ENCODE peak calls at places on chromosomes 3 and 15, in five cellular contexts. Y, L, P, V and I are unnamed samples.

GRCh38 chr15:38894260-38894948 is 329.8 kb upstream of the RASGRP1 start:
- DNase-seq in Y (peak), L (no peak), P (peak), V (peak), I (peak)

GRCh38 chr3:30539772-30540171 is 66.6 kb upstream of the TGFBR2 start:
- DNase-seq in Y (no peak), L (no peak), P (peak), V (no peak), I (no peak)

GRCh38 chr3:11385908-11386307 is 113.7 kb downstream of the ATG7 start:
- DNase-seq in Y (peak), L (no peak), P (peak), V (peak), I (peak)

GRCh38 chr3:195071916-195072820 is 198.8 kb downstream of the XXYLT1 start:
- DNase-seq in Y (no peak), L (no peak), P (no peak), V (no peak), I (no peak)

GRCh38 chr15:101615986-101616848 is 36.0 kb downstream of the TM2D3 start:
- DNase-seq in Y (peak), L (no peak), P (peak), V (peak), I (peak)

GRCh38 chr3:21672303-21672702 is 78.7 kb downstream of the ZNF385D start:
- DNase-seq in Y (peak), L (no peak), P (peak), V (no peak), I (peak)

GRCh38 chr15:63502843-63503738 is 1.3 kb upstream of the USP3 start:
- DNase-seq in Y (peak), L (peak), P (peak), V (peak), I (peak)

GRCh38 chr15:70198441-70199123 is 100.9 kb upstream of the TLE3 start:
- DNase-seq in Y (no peak), L (no peak), P (peak), V (no peak), I (no peak)

GRCh38 chr3:164673738-164674137 is 404.6 kb downstream of the SI start:
- DNase-seq in Y (no peak), L (no peak), P (no peak), V (no peak), I (no peak)

GRCh38 chr15:52283281-52283680 is 12.3 kb downstream of the MYO5C start:
- DNase-seq in Y (no peak), L (no peak), P (no peak), V (no peak), I (no peak)

GRCh38 chr3:71163216-71163918 is 420.2 kb downstream of the FOXP1 start:
- DNase-seq in Y (peak), L (no peak), P (peak), V (no peak), I (no peak)

GRCh38 chr15:70047386-70048195 is 50.1 kb downstream of the TLE3 start:
- DNase-seq in Y (no peak), L (no peak), P (peak), V (no peak), I (no peak)

GRCh38 chr3:112333386-112334334 is 704 bp downstream of the CD200 start:
- DNase-seq in Y (no peak), L (no peak), P (peak), V (no peak), I (no peak)

GRCh38 chr3:111151438-111151837 is 79.8 kb downstream of the NECTIN3 start:
- DNase-seq in Y (peak), L (no peak), P (peak), V (peak), I (no peak)

GRCh38 chr3:44342191-44342790 is 3.7 kb downstream of the TCAIM start:
- DNase-seq in Y (no peak), L (no peak), P (peak), V (no peak), I (no peak)

GRCh38 chr3:4976109-4976508 is 3.1 kb upstream of the BHLHE40 start:
- DNase-seq in Y (peak), L (peak), P (peak), V (peak), I (peak)

GRCh38 chr3:15099364-15100098 is 583 bp upstream of the RBSN start:
- DNase-seq in Y (no peak), L (no peak), P (no peak), V (no peak), I (no peak)

GRCh38 chr3:49173116-49173791 is 1.9 kb downstream of the KLHDC8B start:
- DNase-seq in Y (no peak), L (no peak), P (peak), V (no peak), I (peak)

GRCh38 chr3:30951806-30952205 is 57.3 kb upstream of the GADL1 start:
- DNase-seq in Y (no peak), L (no peak), P (peak), V (no peak), I (no peak)

GRCh38 chr3:70737656-70738309 is 425.3 kb upstream of the MDFIC2 start:
- DNase-seq in Y (no peak), L (no peak), P (no peak), V (peak), I (no peak)

GRCh38 chr3:13073976-13074375 is 747 bp upstream of the IQSEC1 start:
- DNase-seq in Y (no peak), L (no peak), P (no peak), V (no peak), I (no peak)

GRCh38 chr3:8301977-8302589 is 199.5 kb upstream of the LMCD1 start:
- DNase-seq in Y (no peak), L (peak), P (peak), V (peak), I (peak)

GRCh38 chr3:60277376-60277800 is 973.9 kb downstream of the FHIT start:
- DNase-seq in Y (no peak), L (no peak), P (no peak), V (no peak), I (no peak)

GRCh38 chr3:44476181-44476599 is 1.3 kb downstream of the ZNF445 start:
- DNase-seq in Y (no peak), L (peak), P (peak), V (no peak), I (no peak)

GRCh38 chr3:81643721-81644120 is 117.7 kb downstream of the GBE1 start:
- DNase-seq in Y (no peak), L (no peak), P (peak), V (peak), I (peak)

GRCh38 chr15:101410612-101411011 is 78.9 kb downstream of the PCSK6 start:
- DNase-seq in Y (no peak), L (no peak), P (no peak), V (no peak), I (no peak)

GRCh38 chr3:184110316-184110725 is 13.5 kb downstream of the HTR3E start:
- DNase-seq in Y (peak), L (no peak), P (peak), V (peak), I (peak)

GRCh38 chr15:47203993-47204392 is 513.3 kb upstream of the SEMA6D start:
- DNase-seq in Y (no peak), L (no peak), P (no peak), V (no peak), I (no peak)

GRCh38 chr15:52678036-52678467 is 1.1 kb downstream of the ATOSA start:
- DNase-seq in Y (peak), L (peak), P (peak), V (peak), I (peak)

GRCh38 chr15:62477929-62478328 is 312.8 kb upstream of the C2CD4B start:
- DNase-seq in Y (no peak), L (no peak), P (no peak), V (no peak), I (peak)

GRCh38 chr3:53175613-53176537 is 14.9 kb downstream of the PRKCD start:
- DNase-seq in Y (no peak), L (no peak), P (no peak), V (no peak), I (no peak)

GRCh38 chr3:45199837-45200648 is 26.0 kb downstream of the TMEM158 start:
- DNase-seq in Y (peak), L (no peak), P (peak), V (peak), I (no peak)

GRCh38 chr3:138202945-138203701 is 16.0 kb downstream of the ARMC8 start:
- DNase-seq in Y (no peak), L (no peak), P (no peak), V (no peak), I (no peak)

GRCh38 chr15:64507293-64507802 is 47.0 kb downstream of the ZNF609 start:
- DNase-seq in Y (no peak), L (peak), P (peak), V (peak), I (no peak)

GRCh38 chr15:43225201-43225949 is 4.6 kb upstream of the EPB42 start:
- DNase-seq in Y (peak), L (peak), P (peak), V (peak), I (peak)

GRCh38 chr3:179474480-179474879 is 23.2 kb upstream of the GNB4 start:
- DNase-seq in Y (no peak), L (no peak), P (no peak), V (no peak), I (peak)

GRCh38 chr3:123072152-123072551 is 5.3 kb downstream of the PDIA5 start:
- DNase-seq in Y (peak), L (peak), P (no peak), V (no peak), I (no peak)

GRCh38 chr3:123071146-123071545 is 4.3 kb downstream of the PDIA5 start:
- DNase-seq in Y (no peak), L (peak), P (peak), V (peak), I (peak)

GRCh38 chr3:123069021-123069381 is 2.2 kb downstream of the PDIA5 start:
- DNase-seq in Y (no peak), L (no peak), P (no peak), V (no peak), I (no peak)

GRCh38 chr3:123071581-123071980 is 4.8 kb downstream of the PDIA5 start:
- DNase-seq in Y (no peak), L (no peak), P (no peak), V (no peak), I (no peak)

GRCh38 chr3:123070471-123070870 is 3.6 kb downstream of the PDIA5 start:
- DNase-seq in Y (no peak), L (no peak), P (no peak), V (no peak), I (no peak)
- H3K4me3 ChIP-seq in Y (no peak), L (no peak), P (no peak), V (no peak), I (no peak)

GRCh38 chr15:85500729-85501128 is 120.3 kb downstream of the AKAP13 start:
- DNase-seq in Y (no peak), L (no peak), P (peak), V (no peak), I (peak)
- H3K4me3 ChIP-seq in Y (no peak), L (no peak), P (no peak), V (no peak), I (no peak)

GRCh38 chr3:40800343-40800742 is 275.6 kb downstream of the ZNF621 start:
- DNase-seq in Y (peak), L (no peak), P (peak), V (peak), I (peak)
- H3K4me3 ChIP-seq in Y (no peak), L (no peak), P (no peak), V (no peak), I (no peak)

DNA sequence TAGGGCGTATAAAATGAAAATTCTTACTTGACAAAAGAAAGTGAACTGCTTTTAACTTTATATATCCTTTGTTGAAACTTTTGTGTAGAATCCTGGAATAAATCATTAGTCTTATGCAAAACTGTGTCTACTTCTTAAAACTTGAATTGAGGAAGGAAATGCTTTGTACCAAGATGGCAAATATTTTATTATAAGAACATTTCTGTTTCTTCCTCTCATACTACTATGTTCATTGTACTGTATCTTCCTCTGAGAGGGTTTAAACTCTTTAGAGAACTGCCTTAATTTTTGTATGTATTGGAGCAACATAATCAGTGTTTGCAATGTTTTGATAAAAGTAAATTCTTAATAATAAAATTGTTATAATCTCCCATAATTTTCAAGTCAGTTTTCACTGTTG is 42.0 kb downstream of the RASA2 start:
- DNase-seq in Y (no peak), L (no peak), P (no peak), V (no peak), I (no peak)
- H3K4me3 ChIP-seq in Y (no peak), L (no peak), P (no peak), V (no peak), I (no peak)

GRCh38 chr3:55596212-55596611 is 109.1 kb upstream of the WNT5A start:
- DNase-seq in Y (no peak), L (no peak), P (no peak), V (no peak), I (no peak)

GRCh38 chr3:55591893-55592292 is 104.8 kb upstream of the WNT5A start:
- DNase-seq in Y (no peak), L (no peak), P (peak), V (no peak), I (no peak)

GRCh38 chr3:55597638-55598037 is 110.5 kb upstream of the WNT5A start:
- DNase-seq in Y (no peak), L (no peak), P (no peak), V (no peak), I (no peak)

GRCh38 chr3:55592572-55592971 is 105.5 kb upstream of the WNT5A start:
- DNase-seq in Y (no peak), L (no peak), P (peak), V (no peak), I (no peak)

GRCh38 chr3:55595420-55595819 is 108.3 kb upstream of the WNT5A start:
- DNase-seq in Y (no peak), L (no peak), P (no peak), V (no peak), I (no peak)
- H3K4me3 ChIP-seq in Y (no peak), L (no peak), P (no peak), V (no peak), I (no peak)

DNA sequence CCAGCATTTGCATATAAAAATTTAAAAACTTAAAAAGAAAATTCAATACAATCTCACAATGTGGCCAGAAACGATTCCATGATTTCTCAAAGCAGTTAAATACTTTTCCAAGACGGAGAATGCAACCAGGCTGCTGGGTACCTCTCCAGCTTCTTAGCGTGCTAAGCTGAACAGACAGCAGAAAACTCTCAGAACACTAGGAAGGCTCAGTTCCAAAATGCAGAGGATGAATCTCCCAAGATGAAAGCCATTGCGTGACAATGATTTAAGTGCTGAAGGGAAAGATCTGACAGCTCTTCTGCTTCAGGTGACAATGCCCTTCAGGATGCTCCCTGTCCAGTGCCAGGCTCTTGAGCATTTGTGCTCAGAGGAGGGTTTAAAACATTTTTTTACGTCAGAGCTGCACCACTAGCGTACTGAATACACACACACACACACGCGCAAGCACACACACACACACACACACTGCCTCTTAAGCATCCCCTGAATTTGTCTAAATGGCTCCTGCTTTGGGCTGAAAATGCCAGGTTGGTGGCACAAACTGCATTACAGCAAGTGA is 26.3 kb downstream of the ARHGEF3 start:
- DNase-seq in Y (no peak), L (no peak), P (no peak), V (no peak), I (no peak)
- H3K4me3 ChIP-seq in Y (no peak), L (no peak), P (no peak), V (no peak), I (no peak)